ENCODE peak calls at places on chromosomes 13 and 19, in nine cellular contexts. C is cardiac muscle cell, J is BJ, K is thoracic aorta, V is HCT116, P is HFFc6, D is colonic mucosa, Q is AG09309, S is fibroblast of lung. T is an unnamed sample.

GRCh38 chr13:80030491-80030890 is 310.4 kb downstream of the SPRY2 start:
- DNase-seq in C (peak), J (no peak), K (no peak), V (peak), P (peak), D (peak), Q (no peak), S (no peak), T (no peak)

GRCh38 chr19:58440556-58440955 is 603 bp upstream of the ZNF132 start:
- DNase-seq in C (no peak), J (no peak), K (no peak), V (no peak), P (no peak), D (no peak), Q (no peak), S (no peak), T (no peak)

GRCh38 chr19:46806651-46807050 is 18.3 kb upstream of the SLC1A5 start:
- DNase-seq in C (no peak), J (no peak), K (no peak), V (no peak), P (no peak), D (no peak), Q (no peak), S (no peak), T (no peak)

GRCh38 chr19:40465025-40465780 is at the start of gene BLVRB:
- DNase-seq in C (peak), J (no peak), K (no peak), V (no peak), P (peak), D (no peak), Q (peak), S (peak), T (peak)

GRCh38 chr19:35262101-35262761 is 6.5 kb upstream of the USF2 start:
- DNase-seq in C (no peak), J (no peak), K (no peak), V (no peak), P (no peak), D (peak), Q (no peak), S (no peak), T (no peak)

GRCh38 chr13:36358352-36358751 is 12.2 kb upstream of the SPART start:
- DNase-seq in C (no peak), J (no peak), K (no peak), V (no peak), P (no peak), D (no peak), Q (no peak), S (no peak), T (no peak)

GRCh38 chr13:26759156-26759906 is 1.3 kb downstream of the GPR12 start:
- DNase-seq in C (no peak), J (no peak), K (no peak), V (no peak), P (no peak), D (no peak), Q (no peak), S (no peak), T (no peak)

GRCh38 chr13:46846736-46847135 is 49.8 kb upstream of the ESD start:
- DNase-seq in C (no peak), J (no peak), K (no peak), V (no peak), P (no peak), D (no peak), Q (no peak), S (no peak), T (no peak)

GRCh38 chr13:65368832-65369231 is 1861.3 kb downstream of the PCDH9 start:
- DNase-seq in C (no peak), J (no peak), K (no peak), V (no peak), P (no peak), D (no peak), Q (no peak), S (no peak), T (no peak)

GRCh38 chr19:55671054-55671378 is 4.0 kb upstream of the EPN1 start:
- DNase-seq in C (no peak), J (no peak), K (no peak), V (no peak), P (no peak), D (no peak), Q (no peak), S (no peak), T (no peak)

GRCh38 chr13:67299072-67299635 is 69.0 kb upstream of the PCDH9 start:
- DNase-seq in C (peak), J (peak), K (no peak), V (no peak), P (peak), D (no peak), Q (peak), S (peak), T (no peak)

GRCh38 chr19:18499055-18499775 is 22.7 kb downstream of the ELL start:
- DNase-seq in C (no peak), J (no peak), K (no peak), V (no peak), P (no peak), D (no peak), Q (no peak), S (no peak), T (no peak)

GRCh38 chr19:13987101-13987890 is 18.8 kb downstream of the RFX1 start:
- DNase-seq in C (no peak), J (no peak), K (no peak), V (no peak), P (no peak), D (no peak), Q (no peak), S (no peak), T (no peak)

GRCh38 chr19:36073121-36073876 is 18.6 kb downstream of the WDR62 start:
- DNase-seq in C (no peak), J (no peak), K (no peak), V (no peak), P (no peak), D (no peak), Q (no peak), S (no peak), T (no peak)

GRCh38 chr13:21913010-21913409 is 242.1 kb downstream of the FGF9 start:
- DNase-seq in C (no peak), J (no peak), K (no peak), V (peak), P (no peak), D (no peak), Q (no peak), S (no peak), T (no peak)

GRCh38 chr13:112558696-112559418 is 29.1 kb downstream of the TUBGCP3 start:
- DNase-seq in C (no peak), J (no peak), K (no peak), V (no peak), P (no peak), D (no peak), Q (no peak), S (no peak), T (no peak)

GRCh38 chr19:45715139-45715538 is 15.6 kb downstream of the FBXO46 start:
- DNase-seq in C (no peak), J (no peak), K (no peak), V (no peak), P (no peak), D (no peak), Q (no peak), S (no peak), T (no peak)

GRCh38 chr13:102968572-102969228 is 97.5 kb downstream of the SLC10A2 start:
- DNase-seq in C (no peak), J (no peak), K (no peak), V (no peak), P (no peak), D (no peak), Q (no peak), S (no peak), T (no peak)

GRCh38 chr13:51935326-51936171 is 73.8 kb downstream of the CCDC70 start:
- DNase-seq in C (peak), J (no peak), K (no peak), V (peak), P (peak), D (peak), Q (no peak), S (no peak), T (no peak)

GRCh38 chr13:36788276-36788675 is 30.7 kb upstream of the RFXAP start:
- DNase-seq in C (no peak), J (peak), K (no peak), V (no peak), P (peak), D (no peak), Q (peak), S (peak), T (no peak)

GRCh38 chr13:113651511-113652403 is 6.2 kb downstream of the ATP4B start:
- DNase-seq in C (no peak), J (no peak), K (no peak), V (no peak), P (no peak), D (no peak), Q (no peak), S (no peak), T (no peak)

GRCh38 chr13:24500977-24501376 is 11.6 kb downstream of the PARP4 start:
- DNase-seq in C (peak), J (no peak), K (no peak), V (no peak), P (peak), D (no peak), Q (no peak), S (peak), T (no peak)

GRCh38 chr19:30064776-30065494 is 122.9 kb downstream of the URI1 start:
- DNase-seq in C (no peak), J (no peak), K (no peak), V (no peak), P (no peak), D (no peak), Q (no peak), S (no peak), T (no peak)

GRCh38 chr13:56735537-56735942 is 405.2 kb upstream of the PRR20A start:
- DNase-seq in C (no peak), J (no peak), K (no peak), V (no peak), P (no peak), D (no peak), Q (no peak), S (no peak), T (no peak)

GRCh38 chr19:49004964-49005614 is 11.4 kb downstream of the RUVBL2 start:
- DNase-seq in C (no peak), J (no peak), K (no peak), V (no peak), P (no peak), D (no peak), Q (no peak), S (no peak), T (no peak)

GRCh38 chr13:43005460-43006236 is 13.6 kb upstream of the EPSTI1 start:
- DNase-seq in C (peak), J (no peak), K (no peak), V (no peak), P (no peak), D (no peak), Q (no peak), S (peak), T (no peak)

GRCh38 chr19:30666301-30666803 is 294.2 kb downstream of the ZNF536 start:
- DNase-seq in C (peak), J (no peak), K (no peak), V (no peak), P (peak), D (peak), Q (no peak), S (peak), T (no peak)

GRCh38 chr13:30307194-30307965 is at the start of gene KATNAL1:
- DNase-seq in C (peak), J (no peak), K (peak), V (no peak), P (peak), D (peak), Q (no peak), S (peak), T (peak)

GRCh38 chr19:19234220-19234816 is 22.6 kb downstream of the NCAN start:
- DNase-seq in C (no peak), J (no peak), K (no peak), V (no peak), P (no peak), D (no peak), Q (no peak), S (no peak), T (no peak)

GRCh38 chr13:105220063-105220462 is 1315.4 kb downstream of the EFNB2 start:
- DNase-seq in C (peak), J (no peak), K (no peak), V (no peak), P (no peak), D (no peak), Q (no peak), S (peak), T (no peak)

GRCh38 chr13:105220886-105221285 is 1314.6 kb downstream of the EFNB2 start:
- DNase-seq in C (peak), J (no peak), K (no peak), V (no peak), P (no peak), D (no peak), Q (no peak), S (peak), T (no peak)

DNA sequence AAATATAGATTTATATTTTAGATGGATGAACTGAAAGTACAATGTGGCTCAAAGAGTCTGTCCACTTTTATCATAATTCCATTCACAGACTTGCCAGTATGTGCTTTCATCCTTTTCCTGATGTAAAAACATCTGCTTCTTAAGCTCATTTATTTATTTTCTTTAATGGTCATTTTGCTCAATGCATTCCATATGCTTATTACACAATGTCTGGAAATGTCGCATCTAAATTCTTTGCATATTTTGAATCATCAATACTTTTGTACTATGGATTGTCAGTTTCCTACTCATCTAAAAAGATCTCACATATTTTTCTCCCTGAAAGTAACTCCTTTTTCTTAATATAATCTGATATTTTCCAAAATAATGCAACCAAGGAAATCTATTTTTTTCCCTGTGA is 1315.8 kb downstream of the EFNB2 start:
- DNase-seq in C (no peak), J (no peak), K (no peak), V (no peak), P (no peak), D (no peak), Q (no peak), S (peak), T (no peak)
- TF ChIP-seq CTCF in C (no peak), J (no peak), K (no peak), V (no peak), P (no peak), D (no peak), Q (no peak), S (no peak), T (no peak)

GRCh38 chr13:44695520-44695919 is 119.4 kb upstream of the TSC22D1 start:
- DNase-seq in C (no peak), J (no peak), K (no peak), V (no peak), P (no peak), D (no peak), Q (no peak), S (no peak), T (no peak)

GRCh38 chr13:44690376-44690775 is 114.2 kb upstream of the TSC22D1 start:
- DNase-seq in C (no peak), J (no peak), K (no peak), V (no peak), P (no peak), D (no peak), Q (no peak), S (no peak), T (no peak)

GRCh38 chr13:44694842-44695241 is 118.7 kb upstream of the TSC22D1 start:
- DNase-seq in C (no peak), J (no peak), K (no peak), V (no peak), P (no peak), D (no peak), Q (no peak), S (no peak), T (no peak)

GRCh38 chr13:44693156-44693826 is 117.2 kb upstream of the TSC22D1 start:
- DNase-seq in C (no peak), J (no peak), K (no peak), V (no peak), P (no peak), D (no peak), Q (no peak), S (no peak), T (no peak)

DNA sequence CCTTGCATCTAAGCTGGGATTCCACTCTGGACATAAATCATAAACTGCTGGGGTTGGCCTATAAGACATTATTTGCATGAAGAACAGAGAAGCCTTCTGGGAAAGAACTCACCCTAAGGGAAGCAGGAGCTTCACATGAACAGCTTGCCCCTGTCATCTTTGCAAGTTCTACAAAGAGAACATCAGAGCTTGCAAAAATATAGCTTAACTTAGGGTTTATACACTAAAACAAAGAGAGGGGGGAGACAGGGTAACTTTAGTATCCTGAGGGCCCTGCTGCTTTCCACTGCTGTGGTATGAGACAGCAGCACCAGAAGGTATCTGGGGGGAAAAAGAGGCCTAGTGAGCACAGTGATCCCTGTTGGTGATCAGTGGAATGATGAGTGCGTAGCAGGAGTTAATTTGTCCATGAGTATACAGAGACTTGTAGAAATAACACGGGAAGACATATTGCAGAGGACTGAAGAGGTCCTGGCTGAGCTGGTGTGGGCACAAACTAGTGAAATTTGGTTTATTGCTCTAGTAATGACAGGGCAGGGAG is 116.1 kb upstream of the TSC22D1 start:
- DNase-seq in C (peak), J (no peak), K (no peak), V (peak), P (peak), D (no peak), Q (no peak), S (peak), T (no peak)
- TF ChIP-seq CTCF in C (no peak), J (no peak), K (no peak), V (peak), P (peak), D (no peak), Q (no peak), S (no peak), T (no peak)

GRCh38 chr13:110957931-110958330 is 43.1 kb upstream of the ANKRD10 start:
- DNase-seq in C (no peak), J (no peak), K (no peak), V (no peak), P (no peak), D (no peak), Q (no peak), S (no peak), T (no peak)
- TF ChIP-seq CTCF in C (no peak), J (no peak), K (no peak), V (no peak), P (no peak), D (no peak), Q (no peak), S (no peak), T (no peak)

GRCh38 chr19:15841875-15842569 is 26.6 kb upstream of the OR10H1 start:
- DNase-seq in C (no peak), J (no peak), K (no peak), V (no peak), P (no peak), D (no peak), Q (no peak), S (no peak), T (no peak)
- TF ChIP-seq CTCF in C (no peak), J (no peak), K (no peak), V (peak), P (peak), D (no peak), Q (no peak), S (no peak), T (no peak)

DNA sequence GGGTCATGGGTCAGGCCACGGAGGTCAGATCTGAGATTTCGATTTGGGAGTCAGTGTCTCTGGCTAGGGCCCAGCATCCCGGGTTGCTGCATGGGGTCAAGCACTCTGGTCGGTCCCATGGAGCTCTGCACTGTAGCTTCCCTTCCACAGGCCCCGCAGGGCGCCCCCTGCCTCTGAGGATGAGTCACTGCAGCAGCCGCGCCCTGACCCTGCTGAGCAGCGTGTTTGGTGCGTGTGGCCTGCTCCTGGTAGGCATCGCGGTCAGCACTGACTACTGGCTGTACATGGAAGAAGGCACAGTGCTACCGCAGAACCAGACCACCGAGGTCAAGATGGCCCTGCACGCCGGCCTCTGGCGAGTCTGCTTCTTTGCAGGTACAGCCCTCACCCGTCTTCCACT is 3.6 kb downstream of the CACNG7 start:
- DNase-seq in C (no peak), J (no peak), K (no peak), V (no peak), P (no peak), D (no peak), Q (no peak), S (no peak), T (no peak)
- TF ChIP-seq CTCF in C (peak), J (peak), K (no peak), V (peak), P (peak), D (peak), Q (no peak), S (no peak), T (peak)

DNA sequence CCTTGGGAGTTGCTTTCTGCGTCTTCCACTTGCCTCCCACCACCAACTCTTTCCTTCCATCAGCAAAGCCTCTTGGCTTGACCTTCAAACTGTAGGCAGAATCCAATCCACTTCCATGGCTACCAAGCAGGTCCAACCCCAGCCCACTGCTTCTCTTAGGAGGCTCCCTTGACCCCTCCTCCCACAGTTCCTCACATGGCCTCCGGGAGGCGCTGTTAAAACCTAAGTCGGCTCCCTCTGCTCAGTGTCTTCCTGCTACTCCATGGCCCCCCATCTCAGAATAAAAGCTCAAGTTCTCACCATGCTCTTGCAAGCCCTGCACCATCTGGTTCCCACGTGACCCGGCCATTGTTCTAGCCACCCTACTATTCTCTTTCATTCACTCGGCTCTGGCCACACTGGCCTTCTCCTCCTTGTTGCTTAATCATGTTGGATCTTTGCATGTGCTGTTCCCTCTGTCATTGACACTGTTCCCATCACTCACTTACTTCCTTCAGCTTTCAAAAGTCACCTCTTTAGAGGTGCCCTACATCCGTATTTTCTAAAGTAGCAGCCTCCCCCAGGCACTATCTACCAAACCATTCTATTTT is 7.5 kb downstream of the IZUMO2 start:
- DNase-seq in C (no peak), J (no peak), K (no peak), V (no peak), P (no peak), D (no peak), Q (no peak), S (no peak), T (no peak)
- TF ChIP-seq CTCF in C (no peak), J (no peak), K (no peak), V (peak), P (peak), D (no peak), Q (no peak), S (peak), T (no peak)

GRCh38 chr13:19089315-19089714 is 92.3 kb downstream of the TUBA3C start:
- DNase-seq in C (no peak), J (no peak), K (no peak), V (no peak), P (no peak), D (no peak), Q (no peak), S (no peak), T (no peak)
- TF ChIP-seq CTCF in C (no peak), J (no peak), K (no peak), V (no peak), P (peak), D (no peak), Q (no peak), S (no peak), T (no peak)

GRCh38 chr19:4201798-4202197 is 19.3 kb downstream of the ANKRD24 start:
- DNase-seq in C (no peak), J (no peak), K (no peak), V (no peak), P (no peak), D (no peak), Q (no peak), S (no peak), T (no peak)

GRCh38 chr19:4200940-4201542 is 18.6 kb downstream of the ANKRD24 start:
- DNase-seq in C (no peak), J (no peak), K (no peak), V (no peak), P (no peak), D (no peak), Q (no peak), S (no peak), T (no peak)

GRCh38 chr19:4210166-4210731 is 19.1 kb upstream of the EBI3 start:
- DNase-seq in C (no peak), J (no peak), K (no peak), V (no peak), P (no peak), D (no peak), Q (no peak), S (no peak), T (no peak)

GRCh38 chr19:4208385-4209094 is 20.8 kb upstream of the EBI3 start:
- DNase-seq in C (peak), J (no peak), K (no peak), V (peak), P (peak), D (peak), Q (no peak), S (no peak), T (no peak)

GRCh38 chr19:4206818-4207484 is 22.4 kb upstream of the EBI3 start:
- DNase-seq in C (peak), J (no peak), K (no peak), V (peak), P (peak), D (no peak), Q (no peak), S (peak), T (no peak)
- TF ChIP-seq CTCF in C (peak), J (peak), K (no peak), V (peak), P (peak), D (no peak), Q (peak), S (peak), T (peak)

T was measured in AG09319.